ENCODE peak calls at places on chromosomes 11 and 22, in four cellular contexts. M, Y, Q and H are unnamed samples.

GRCh38 chr11:114447892-114448291 is 8.6 kb downstream of the REXO2 start:
- DNase-seq in M (no peak), Y (no peak), Q (no peak), H (no peak)

GRCh38 chr22:39240841-39241631 is 3.7 kb downstream of the PDGFB start:
- DNase-seq in Q (peak; percentile 61), M (no peak), Y (peak; percentile 38), H (peak; percentile 91)

GRCh38 chr22:27588273-27588672 is 213.3 kb downstream of the MN1 start:
- DNase-seq in Y (no peak), Q (no peak), M (no peak), H (no peak)

GRCh38 chr22:50115693-50116092 is 25.9 kb downstream of the MOV10L1 start:
- DNase-seq in M (no peak), Q (no peak), Y (no peak), H (peak; percentile 46)

GRCh38 chr11:78209478-78209877 is 20.8 kb downstream of the USP35 start:
- DNase-seq in Q (no peak), Y (no peak), M (no peak), H (no peak)

GRCh38 chr22:27046126-27046525 is 388.7 kb downstream of the MIAT start:
- DNase-seq in Q (no peak), Y (no peak), M (no peak), H (no peak)

GRCh38 chr11:134674974-134675373 is 262.9 kb upstream of the B3GAT1 start:
- DNase-seq in Q (no peak), M (no peak), Y (no peak), H (no peak)

GRCh38 chr22:30649430-30650007 is 13.9 kb downstream of the SLC35E4 start:
- DNase-seq in M (no peak), Y (peak; percentile 45), Q (no peak), H (no peak)

GRCh38 chr11:68935516-68936357 is 32.0 kb downstream of the IGHMBP2 start:
- DNase-seq in Q (no peak), M (no peak), Y (no peak), H (no peak)

GRCh38 chr22:27476729-27477128 is 324.8 kb downstream of the MN1 start:
- DNase-seq in Q (peak; percentile 47), M (no peak), Y (no peak), H (no peak)

GRCh38 chr11:6587360-6587953 is 16.0 kb downstream of the RRP8 start:
- DNase-seq in M (no peak), Y (no peak), Q (no peak), H (no peak)

GRCh38 chr11:83241291-83241946 is 44.7 kb downstream of the CCDC90B start:
- DNase-seq in M (peak; percentile 45), Y (peak; percentile 47), Q (peak; percentile 76), H (peak; percentile 63)

GRCh38 chr22:26672060-26672471 is 14.7 kb downstream of the MIAT start:
- DNase-seq in Q (no peak), M (no peak), Y (no peak), H (no peak)

GRCh38 chr11:68471360-68472340 is 11.1 kb downstream of the PPP6R3 start:
- DNase-seq in Q (no peak), Y (no peak), M (no peak), H (no peak)

GRCh38 chr11:100592619-100593309 is 94.3 kb upstream of the ARHGAP42 start:
- DNase-seq in Q (no peak), Y (no peak), M (no peak), H (no peak)

GRCh38 chr11:134036484-134037092 is 32.3 kb upstream of the JAM3 start:
- DNase-seq in Y (no peak), M (peak; percentile 48), Q (no peak), H (no peak)

DNA sequence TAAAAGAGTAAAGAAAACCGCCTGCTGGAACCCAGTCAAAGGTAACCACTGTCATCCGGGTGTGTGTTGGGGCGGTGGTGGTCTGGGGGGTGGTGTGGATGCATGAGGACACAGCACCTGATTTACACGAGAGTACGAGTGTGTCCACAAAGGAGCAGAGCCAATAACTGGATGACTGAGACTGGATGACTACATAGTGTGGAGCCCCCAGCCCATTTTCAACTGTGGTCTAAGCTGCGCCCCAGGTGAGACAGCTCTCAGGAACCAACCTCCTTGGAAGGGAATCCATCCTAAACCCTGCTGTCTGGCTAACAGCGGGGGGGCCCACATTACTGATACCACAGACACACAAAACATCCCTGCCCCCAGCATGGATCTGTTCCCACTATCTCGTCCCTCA is 5.6 kb downstream of the CELSR1 start:
- DNase-seq in Q (no peak), Y (no peak), M (no peak), H (no peak)
- TF ChIP-seq HMGXB4 in Q (no peak), Y (no peak), M (no peak), H (no peak)

DNA sequence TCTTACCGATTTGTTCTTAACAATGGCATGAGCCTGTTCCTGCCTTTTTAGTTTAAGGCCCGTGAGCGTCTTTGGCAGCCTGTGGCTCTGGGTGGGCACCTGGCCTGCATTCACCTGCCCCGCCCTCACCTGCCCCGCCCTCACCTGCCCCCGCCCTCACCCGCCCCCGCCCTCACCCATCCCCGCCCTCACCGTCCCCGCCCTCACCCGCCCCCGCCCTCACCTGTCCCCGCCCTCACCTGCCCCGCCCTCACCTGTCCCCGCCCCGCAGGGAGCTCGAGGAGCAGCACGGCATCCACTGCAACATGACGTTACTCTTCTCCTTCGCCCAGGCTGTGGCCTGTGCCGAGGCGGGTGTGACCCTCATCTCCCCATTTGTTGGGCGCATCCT is 14.2 kb downstream of the GATD1 start:
- DNase-seq in M (peak; percentile 61), Y (peak; percentile 68), Q (no peak), H (no peak)
- TF ChIP-seq HMGXB4 in M (no peak), Y (no peak), Q (no peak), H (no peak)

GRCh38 chr11:33630936-33631748 is 69.5 kb downstream of the C11orf91 start:
- DNase-seq in M (no peak), Y (no peak), Q (no peak), H (no peak)
- TF ChIP-seq HMGXB4 in M (no peak), Y (no peak), Q (no peak), H (no peak)

GRCh38 chr11:123161386-123161785 is 33.7 kb downstream of the CLMP start:
- DNase-seq in M (no peak), Y (no peak), Q (no peak), H (no peak)

GRCh38 chr11:123158609-123159008 is 36.4 kb downstream of the CLMP start:
- DNase-seq in Y (no peak), M (no peak), Q (no peak), H (no peak)

GRCh38 chr11:123163621-123164020 is 31.4 kb downstream of the CLMP start:
- DNase-seq in M (no peak), Y (no peak), Q (no peak), H (no peak)

GRCh38 chr11:123157995-123158394 is 37.1 kb downstream of the CLMP start:
- DNase-seq in Y (no peak), M (no peak), Q (no peak), H (no peak)

GRCh38 chr11:123159146-123159857 is 35.7 kb downstream of the CLMP start:
- DNase-seq in Q (peak; percentile 55), M (no peak), Y (no peak), H (no peak)
- TF ChIP-seq HMGXB4 in Q (no peak), M (no peak), Y (no peak), H (no peak)

DNA sequence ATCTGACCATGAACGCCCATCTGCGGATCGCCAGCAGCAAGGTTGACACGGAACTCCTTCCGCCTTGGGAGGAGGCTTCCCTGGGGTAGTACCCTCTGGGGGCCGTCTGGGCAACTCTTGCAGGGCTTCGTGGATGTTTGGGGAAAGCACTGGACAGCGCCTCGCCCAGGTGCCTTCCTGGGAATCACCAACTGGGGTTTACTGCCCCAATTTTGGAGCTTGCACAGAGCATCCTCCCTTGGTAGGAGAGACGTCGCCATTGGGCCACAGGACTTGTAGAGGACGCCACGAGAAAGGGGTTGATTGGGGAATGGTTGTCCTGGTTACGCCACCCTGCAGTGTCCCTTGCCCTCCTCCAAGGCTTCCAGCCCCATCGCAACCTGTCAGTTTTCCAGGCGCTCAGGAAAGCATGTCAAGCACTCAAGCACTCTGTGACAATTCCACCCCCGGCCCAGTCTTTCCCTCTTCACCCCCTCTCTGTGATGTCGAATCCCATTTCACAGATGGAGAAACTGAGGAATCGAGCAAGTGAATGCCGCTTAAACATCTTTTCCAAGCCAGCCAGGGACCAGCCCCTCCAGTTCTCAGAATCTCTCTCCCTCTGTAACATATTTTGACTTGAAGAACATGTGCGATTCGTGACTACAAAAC is 893 bp upstream of the PRDM11 start:
- DNase-seq in Y (no peak), M (peak; percentile 83), Q (no peak), H (no peak)
- TF ChIP-seq HMGXB4 in Y (no peak), M (no peak), Q (no peak), H (no peak)

DNA sequence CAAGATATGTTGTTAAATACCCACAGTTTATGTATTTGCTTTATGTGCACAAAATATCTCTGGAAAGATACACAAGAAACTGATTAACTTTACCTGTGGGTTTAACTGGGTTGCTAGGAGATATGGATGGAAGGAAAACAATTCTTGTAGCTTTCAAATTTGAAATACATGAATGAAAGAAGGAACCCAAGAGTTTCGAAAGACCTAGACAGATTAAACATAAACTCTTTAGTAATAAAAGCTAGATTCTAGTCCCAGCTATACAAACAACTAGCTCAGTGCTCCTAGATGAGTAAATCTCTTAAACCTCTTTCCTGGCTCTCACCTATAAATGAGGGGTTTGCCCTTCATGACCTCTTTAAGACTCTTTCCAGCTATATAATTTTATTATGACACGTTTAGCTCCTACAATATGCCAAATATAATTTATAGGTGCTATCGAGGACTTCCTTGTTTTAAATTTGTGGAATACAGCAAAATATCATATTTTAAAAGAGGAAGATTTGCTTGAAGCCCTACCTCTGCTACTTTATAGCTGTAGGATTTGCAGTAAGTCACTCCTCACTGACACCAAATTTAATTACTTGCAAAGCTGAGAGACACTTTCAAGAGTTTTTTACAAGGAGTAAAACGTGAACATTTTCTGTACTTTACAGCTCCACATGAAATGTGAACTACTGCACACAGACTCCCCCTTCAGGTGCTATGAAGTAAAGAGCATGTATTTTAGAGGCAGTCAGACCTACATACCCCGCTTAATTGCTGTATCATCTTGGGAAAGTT is 50.7 kb downstream of the RRAS2 start:
- DNase-seq in M (no peak), Q (peak; percentile 66), Y (peak; percentile 39), H (peak; percentile 50)
- TF ChIP-seq HMGXB4 in M (no peak), Q (no peak), Y (no peak), H (no peak)

GRCh38 chr11:94910281-94910680 is 63.1 kb downstream of the CWC15 start:
- DNase-seq in Q (no peak), Y (no peak), M (no peak), H (no peak)

GRCh38 chr11:94912806-94913205 is 60.5 kb downstream of the CWC15 start:
- DNase-seq in Y (no peak), M (no peak), Q (no peak), H (no peak)

GRCh38 chr11:94910779-94911178 is 62.6 kb downstream of the CWC15 start:
- DNase-seq in M (no peak), Q (no peak), Y (no peak), H (no peak)

GRCh38 chr11:94909371-94909820 is 64.0 kb downstream of the CWC15 start:
- DNase-seq in M (no peak), Q (no peak), Y (no peak), H (no peak)
- TF ChIP-seq HMGXB4 in M (no peak), Q (no peak), Y (no peak), H (no peak)

GRCh38 chr11:115624065-115624464 is 119.8 kb upstream of the CADM1 start:
- DNase-seq in Y (no peak), Q (no peak), M (no peak), H (no peak)

GRCh38 chr11:115626414-115626813 is 122.2 kb upstream of the CADM1 start:
- DNase-seq in M (no peak), Y (no peak), Q (no peak), H (no peak)

GRCh38 chr11:115627071-115627470 is 122.9 kb upstream of the CADM1 start:
- DNase-seq in M (no peak), Q (no peak), Y (no peak), H (no peak)

GRCh38 chr11:115618428-115618827 is 114.2 kb upstream of the CADM1 start:
- DNase-seq in Y (no peak), M (no peak), Q (no peak), H (no peak)

GRCh38 chr11:115623021-115623451 is 118.8 kb upstream of the CADM1 start:
- DNase-seq in M (no peak), Q (peak; percentile 23), Y (no peak), H (peak; percentile 15)
- TF ChIP-seq HMGXB4 in M (no peak), Q (no peak), Y (no peak), H (no peak)